ENCODE peak calls at places on chromosomes 2 and 18, in eight cellular contexts. E is NCI-H1105; F is T-helper 9 cell; S is EL; M is stimulated activated naive B cell treated with anti-CD40 and anti-IgM and Interleukin-4, amounts not matched to agents 10 μg/mL and 1 μg/mL and 100 μg/mL, for 72 hours; A is natural killer cell; Z is T-helper 2 cell; C is activated CD8-positive, alpha-beta memory T cell treated with anti-CD3 and anti-CD28 coated beads, Interleukin-2, amount 50 U/mL, for 48 hours. V is an unnamed sample.

GRCh38 chr2:143284087-143284675 is 155.0 kb downstream of the ARHGAP15 start:
- DNase-seq in E (no peak), F (peak), S (peak), M (no peak), A (no peak), Z (no peak), C (no peak), V (peak)

GRCh38 chr18:22277758-22278157 is 108.4 kb downstream of the GATA6 start:
- DNase-seq in E (no peak), F (no peak), S (no peak), M (no peak), A (no peak), Z (no peak), C (no peak), V (no peak)

GRCh38 chr18:42052137-42052708 is 97.2 kb downstream of the PIK3C3 start:
- DNase-seq in E (no peak), F (no peak), S (peak), M (no peak), A (no peak), Z (no peak), C (no peak), V (peak)

GRCh38 chr2:74690571-74690970 is 36.5 kb downstream of the SEMA4F start:
- DNase-seq in E (peak), F (no peak), S (peak), M (peak), A (no peak), Z (no peak), C (no peak), V (peak)

GRCh38 chr18:29076645-29077044 is 899.7 kb upstream of the CDH2 start:
- DNase-seq in E (no peak), F (no peak), S (no peak), M (no peak), A (no peak), Z (no peak), C (no peak), V (no peak)

GRCh38 chr2:233349005-233349998 is 5.0 kb upstream of the DGKD start:
- DNase-seq in E (peak), F (no peak), S (no peak), M (peak), A (no peak), Z (no peak), C (no peak), V (no peak)

GRCh38 chr2:197086500-197086899 is 160.0 kb upstream of the PGAP1 start:
- DNase-seq in E (no peak), F (no peak), S (no peak), M (peak), A (no peak), Z (no peak), C (no peak), V (no peak)

GRCh38 chr18:10131783-10132381 is 218.1 kb downstream of the VAPA start:
- DNase-seq in E (no peak), F (no peak), S (no peak), M (no peak), A (no peak), Z (no peak), C (no peak), V (no peak)

GRCh38 chr2:101188683-101189405 is 37.7 kb upstream of the TBC1D8 start:
- DNase-seq in E (no peak), F (no peak), S (peak), M (no peak), A (no peak), Z (no peak), C (no peak), V (peak)

GRCh38 chr18:26040051-26040656 is 50.3 kb downstream of the SS18 start:
- DNase-seq in E (no peak), F (no peak), S (no peak), M (no peak), A (no peak), Z (no peak), C (no peak), V (no peak)

GRCh38 chr2:36376319-36376765 is 20.8 kb downstream of the CRIM1 start:
- DNase-seq in E (no peak), F (no peak), S (peak), M (no peak), A (no peak), Z (no peak), C (no peak), V (peak)

GRCh38 chr18:26526128-26526965 is 22.0 kb downstream of the KCTD1 start:
- DNase-seq in E (no peak), F (no peak), S (no peak), M (no peak), A (no peak), Z (no peak), C (no peak), V (no peak)

GRCh38 chr2:9941196-9941995 is 10.1 kb upstream of the GRHL1 start:
- DNase-seq in E (no peak), F (no peak), S (peak), M (no peak), A (no peak), Z (no peak), C (no peak), V (peak)

GRCh38 chr2:49029406-49029805 is 124.9 kb downstream of the FSHR start:
- DNase-seq in E (no peak), F (no peak), S (no peak), M (no peak), A (no peak), Z (no peak), C (no peak), V (no peak)

GRCh38 chr2:178205853-178206516 is 11.7 kb downstream of the OSBPL6 start:
- DNase-seq in E (no peak), F (no peak), S (peak), M (no peak), A (no peak), Z (no peak), C (no peak), V (peak)

GRCh38 chr2:77520981-77521380 is 1.2 kb downstream of the LRRTM4 start:
- DNase-seq in E (no peak), F (no peak), S (no peak), M (no peak), A (no peak), Z (no peak), C (no peak), V (no peak)

GRCh38 chr2:210034087-210034683 is 31.7 kb downstream of the RPE start:
- DNase-seq in E (no peak), F (no peak), S (no peak), M (no peak), A (no peak), Z (no peak), C (no peak), V (no peak)

GRCh38 chr2:128783896-128784295 is 465.2 kb upstream of the HS6ST1 start:
- DNase-seq in E (no peak), F (no peak), S (no peak), M (no peak), A (no peak), Z (no peak), C (no peak), V (no peak)

GRCh38 chr2:101967826-101968498 is 23.8 kb upstream of the IL1R2 start:
- DNase-seq in E (peak), F (no peak), S (peak), M (no peak), A (no peak), Z (no peak), C (no peak), V (no peak)

GRCh38 chr2:60793169-60793568 is 37.1 kb downstream of the PAPOLG start:
- DNase-seq in E (no peak), F (no peak), S (no peak), M (no peak), A (no peak), Z (no peak), C (no peak), V (no peak)

GRCh38 chr18:35775887-35776286 is 194.3 kb downstream of the GALNT1 start:
- DNase-seq in E (no peak), F (no peak), S (no peak), M (no peak), A (no peak), Z (no peak), C (no peak), V (peak)

GRCh38 chr2:236628981-236629605 is 59.5 kb downstream of the ACKR3 start:
- DNase-seq in E (no peak), F (no peak), S (no peak), M (no peak), A (no peak), Z (no peak), C (peak), V (no peak)

GRCh38 chr18:24875286-24875685 is 414.8 kb downstream of the HRH4 start:
- DNase-seq in E (no peak), F (no peak), S (no peak), M (no peak), A (no peak), Z (no peak), C (no peak), V (no peak)

GRCh38 chr2:26245231-26245732 is 543 bp downstream of the HADHB start:
- DNase-seq in E (no peak), F (peak), S (peak), M (peak), A (peak), Z (peak), C (peak), V (peak)